ENCODE peak calls at places on chromosomes 11 and 22, in four cellular contexts. Q is GM23338, A is AG10803, E is H1. M is an unnamed sample.

GRCh38 chr22:22168190-22168940 is 76.2 kb upstream of the VPREB1 start:
- DNase-seq in Q (peak; percentile 80), A (peak; percentile 57), E (no peak), M (peak; percentile 66)

GRCh38 chr22:42399315-42400271 is 32.6 kb downstream of the NFAM1 start:
- DNase-seq in Q (peak; percentile 54), A (no peak), E (no peak), M (no peak)

GRCh38 chr11:107583629-107584195 is 7.2 kb upstream of the ELMOD1 start:
- DNase-seq in Q (no peak), A (peak; percentile 27), E (no peak), M (no peak)

GRCh38 chr22:33897621-33897910 is 22.7 kb downstream of the LARGE1 start:
- DNase-seq in Q (no peak), A (no peak), E (no peak), M (no peak)

GRCh38 chr22:27900153-27900552 is 18.9 kb downstream of the PITPNB start:
- DNase-seq in Q (no peak), A (no peak), E (no peak), M (no peak)

GRCh38 chr11:111918390-111919256 is at the start of gene C11orf52:
- DNase-seq in Q (peak; percentile 97), A (peak; percentile 48), E (peak; percentile 69), M (peak; percentile 34)

GRCh38 chr11:88827018-88827676 is 238.6 kb downstream of the GRM5 start:
- DNase-seq in Q (no peak), A (no peak), E (no peak), M (no peak)

GRCh38 chr11:128874406-128874805 is 7.3 kb upstream of the KCNJ1 start:
- DNase-seq in Q (no peak), A (peak; percentile 22), E (no peak), M (peak; percentile 15)

GRCh38 chr22:48782817-48783511 is 1044.7 kb downstream of the BRD1 start:
- DNase-seq in Q (no peak), A (no peak), E (peak; percentile 56), M (no peak)
- TF ChIP-seq CTCF in Q (no peak), A (no peak), E (peak; percentile 70), M (no peak)

DNA sequence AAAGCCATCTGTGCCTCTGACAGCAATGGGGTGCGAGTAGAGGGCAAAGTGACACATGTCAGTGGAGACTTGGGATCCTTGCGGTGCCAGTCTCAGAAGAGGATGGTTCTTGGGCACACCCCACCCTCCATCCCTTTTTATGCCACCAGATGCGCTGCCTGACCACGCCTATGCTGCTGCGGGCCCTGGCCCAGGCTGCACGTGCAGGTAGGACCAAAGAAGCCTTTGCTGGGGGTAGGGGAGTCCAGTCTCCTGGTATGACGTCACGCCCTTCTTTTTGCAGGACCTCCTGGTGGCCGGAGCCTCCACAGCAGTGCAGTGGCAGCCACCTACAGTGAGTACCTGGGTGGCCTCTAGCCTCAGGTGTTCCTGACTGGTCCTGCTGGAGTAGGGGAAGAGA is 1.5 kb downstream of the NDUFS8 start:
- DNase-seq in Q (no peak), A (no peak), E (no peak), M (no peak)
- H3K4me3 ChIP-seq in Q (peak overlapping the region; percentile 71), A (no peak overlapping the region), E (no peak overlapping the region), M (no peak overlapping the region)

DNA sequence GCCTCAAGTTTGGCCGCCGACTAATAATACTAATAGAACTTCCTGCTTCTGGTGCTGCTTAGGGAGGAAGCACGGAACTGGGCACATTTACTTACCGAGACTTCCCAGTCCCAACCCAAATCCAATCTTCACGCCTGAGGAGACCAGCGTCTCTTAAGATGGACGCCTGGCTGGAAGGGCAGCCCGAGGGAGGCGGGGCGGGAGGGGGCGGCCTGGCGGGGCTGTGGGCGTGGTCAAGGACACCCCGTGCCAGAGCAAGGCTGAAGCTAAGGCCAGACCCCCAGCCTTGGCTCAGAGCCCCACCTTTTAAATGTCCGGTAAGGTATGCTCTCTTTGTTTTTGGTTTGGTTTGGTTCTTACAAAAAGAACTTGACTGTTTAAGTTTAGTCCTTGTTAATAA is at the start of gene GDPD4:
- DNase-seq in Q (peak; percentile 45), A (no peak), E (no peak), M (no peak)
- TF ChIP-seq CTCF in Q (no peak), A (no peak), E (no peak), M (no peak)

GRCh38 chr11:95913830-95914229 is 10.1 kb downstream of the MTMR2 start:
- DNase-seq in Q (no peak), A (no peak), E (no peak), M (no peak)

GRCh38 chr11:95911369-95911759 is 12.5 kb downstream of the MTMR2 start:
- DNase-seq in Q (no peak), A (no peak), E (no peak), M (no peak)

GRCh38 chr11:95910638-95911368 is 13.1 kb downstream of the MTMR2 start:
- DNase-seq in Q (no peak), A (no peak), E (no peak), M (no peak)

GRCh38 chr11:95915051-95915450 is 8.9 kb downstream of the MTMR2 start:
- DNase-seq in Q (no peak), A (no peak), E (no peak), M (peak; percentile 44)

GRCh38 chr11:95912902-95913560 is 10.9 kb downstream of the MTMR2 start:
- DNase-seq in Q (no peak), A (peak; percentile 70), E (no peak), M (peak; percentile 72)
- H3K4me3 ChIP-seq in Q (no peak overlapping the region), A (no peak overlapping the region), E (no peak overlapping the region), M (no peak overlapping the region)

DNA sequence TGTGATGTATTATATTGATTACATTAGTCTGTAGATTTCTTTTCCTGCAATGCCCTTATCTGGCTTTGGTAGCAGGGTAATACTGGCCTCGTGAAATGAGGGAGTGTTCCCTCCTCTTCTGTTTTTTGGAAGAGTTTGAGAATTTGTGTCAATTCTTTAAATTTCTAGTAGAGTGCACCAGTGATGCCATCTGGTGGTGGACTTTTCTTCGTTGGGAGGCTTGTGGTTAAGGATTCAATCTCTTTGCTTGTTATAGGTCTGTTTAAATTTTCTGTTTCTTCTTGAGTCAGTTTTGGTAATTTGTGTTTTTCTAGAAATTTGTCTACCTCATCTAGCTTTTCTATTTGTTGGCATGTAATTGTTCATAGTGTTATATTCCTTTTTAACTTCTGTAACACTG is 18.9 kb downstream of the SHANK3 start:
- DNase-seq in Q (peak; percentile 65), A (peak; percentile 29), E (peak; percentile 48), M (peak; percentile 71)
- TF ChIP-seq CTCF in Q (peak; percentile 79), A (peak; percentile 63), E (no peak), M (peak; percentile 67)

GRCh38 chr11:27055065-27055682 is 14.6 kb downstream of the BBOX1 start:
- DNase-seq in Q (no peak), A (peak; percentile 20), E (no peak), M (peak; percentile 49)
- H3K4me3 ChIP-seq in Q (no peak overlapping the region), A (no peak overlapping the region), E (no peak overlapping the region), M (no peak overlapping the region)

GRCh38 chr11:119863811-119864601 is 135.0 kb upstream of the NECTIN1 start:
- DNase-seq in Q (peak; percentile 49), A (no peak), E (no peak), M (no peak)
- TF ChIP-seq CTCF in Q (no peak), A (no peak), E (peak; percentile 27), M (no peak)

GRCh38 chr11:28463826-28464225 is 355.6 kb downstream of the METTL15 start:
- DNase-seq in Q (no peak), A (no peak), E (no peak), M (no peak)
- H3K4me3 ChIP-seq in Q (no peak overlapping the region), A (no peak overlapping the region), E (no peak overlapping the region), M (no peak overlapping the region)